ENCODE peak calls at places on chromosome 3, in six cellular contexts. One of them, this sample, is unnamed.

GRCh38 chr3:126527455-126528211 is 3.7 kb downstream of the CHST13 start:
- DNase-seq in brain microvascular endothelial cell: no peak
- DNase-seq in M059J: no peak
- DNase-seq in lung microvascular endothelial cell: no peak
- DNase-seq in germinal center: no peak
- DNase-seq in IMR-90: no peak
- DNase-seq in this sample: no peak

GRCh38 chr3:110031975-110032374 is 694.6 kb upstream of the DPPA4 start:
- DNase-seq in germinal center: no peak
- DNase-seq in IMR-90: no peak
- DNase-seq in lung microvascular endothelial cell: no peak
- DNase-seq in brain microvascular endothelial cell: no peak
- DNase-seq in M059J: no peak
- DNase-seq in this sample: no peak

GRCh38 chr3:172070269-172070668 is 30.9 kb downstream of the FNDC3B start:
- DNase-seq in brain microvascular endothelial cell: no peak
- DNase-seq in lung microvascular endothelial cell: no peak
- DNase-seq in IMR-90: no peak
- DNase-seq in M059J: no peak
- DNase-seq in germinal center: no peak
- DNase-seq in this sample: no peak

GRCh38 chr3:123448503-123449091 is at the start of gene ADCY5:
- DNase-seq in germinal center: peak; percentile 16
- DNase-seq in M059J: no peak
- DNase-seq in IMR-90: no peak
- DNase-seq in lung microvascular endothelial cell: peak; percentile 9
- DNase-seq in brain microvascular endothelial cell: no peak
- DNase-seq in this sample: no peak

GRCh38 chr3:16432714-16433113 is 80.8 kb downstream of the RFTN1 start:
- DNase-seq in M059J: no peak
- DNase-seq in germinal center: no peak
- DNase-seq in IMR-90: no peak
- DNase-seq in lung microvascular endothelial cell: no peak
- DNase-seq in brain microvascular endothelial cell: no peak
- DNase-seq in this sample: no peak

GRCh38 chr3:59774613-59775012 is 724.8 kb upstream of the CFAP20DC start:
- DNase-seq in germinal center: no peak
- DNase-seq in IMR-90: peak; percentile 90
- DNase-seq in lung microvascular endothelial cell: no peak
- DNase-seq in brain microvascular endothelial cell: peak; percentile 60
- DNase-seq in M059J: peak; percentile 88
- DNase-seq in this sample: peak; percentile 83

GRCh38 chr3:130876594-130876993 is 17.3 kb upstream of the ATP2C1 start:
- DNase-seq in M059J: no peak
- DNase-seq in IMR-90: no peak
- DNase-seq in germinal center: no peak
- DNase-seq in brain microvascular endothelial cell: no peak
- DNase-seq in lung microvascular endothelial cell: no peak
- DNase-seq in this sample: no peak

GRCh38 chr3:197139586-197139985 is 110.0 kb upstream of the MELTF start:
- DNase-seq in germinal center: no peak
- DNase-seq in brain microvascular endothelial cell: no peak
- DNase-seq in lung microvascular endothelial cell: peak; percentile 29
- DNase-seq in IMR-90: no peak
- DNase-seq in M059J: no peak
- DNase-seq in this sample: no peak

GRCh38 chr3:178246004-178246403 is 290.2 kb upstream of the KCNMB2 start:
- DNase-seq in germinal center: no peak
- DNase-seq in M059J: no peak
- DNase-seq in lung microvascular endothelial cell: no peak
- DNase-seq in brain microvascular endothelial cell: no peak
- DNase-seq in IMR-90: no peak
- DNase-seq in this sample: no peak

GRCh38 chr3:124592658-124593441 is 137.4 kb upstream of the UMPS start:
- DNase-seq in germinal center: no peak
- DNase-seq in IMR-90: no peak
- DNase-seq in brain microvascular endothelial cell: no peak
- DNase-seq in M059J: peak; percentile 12
- DNase-seq in lung microvascular endothelial cell: no peak
- DNase-seq in this sample: no peak

GRCh38 chr3:179599531-179599930 is 4.9 kb downstream of the MRPL47 start:
- DNase-seq in germinal center: no peak
- DNase-seq in brain microvascular endothelial cell: no peak
- DNase-seq in M059J: peak; percentile 21
- DNase-seq in IMR-90: peak; percentile 5
- DNase-seq in lung microvascular endothelial cell: no peak
- DNase-seq in this sample: peak; percentile 36

GRCh38 chr3:191262650-191263049 is 63.6 kb downstream of the OSTN start:
- DNase-seq in germinal center: no peak
- DNase-seq in brain microvascular endothelial cell: no peak
- DNase-seq in M059J: no peak
- DNase-seq in IMR-90: no peak
- DNase-seq in lung microvascular endothelial cell: no peak
- DNase-seq in this sample: no peak

This sample was measured in EL.